ENCODE peak calls at places on chromosomes 4 and X, in nine cellular contexts. T is astrocyte of the spinal cord, B is Caco-2, P is PC-3, Z is tibial nerve, C is AG04450, G is GM13976, S is foreskin fibroblast, R is GM12864. I is an unnamed sample.

GRCh38 chrX:149283853-149284252 is 221.3 kb downstream of the IDS start:
- DNase-seq in B (no peak), P (no peak), Z (no peak), G (no peak), T (no peak), R (no peak), S (no peak), C (no peak), I (no peak)

GRCh38 chr4:13088726-13089658 is 395.1 kb downstream of the RAB28 start:
- DNase-seq in T (peak), R (no peak), C (no peak), B (no peak), P (peak), G (no peak), S (no peak), Z (no peak), I (no peak)

GRCh38 chrX:16060252-16060651 is 63.1 kb upstream of the GRPR start:
- DNase-seq in B (no peak), R (no peak), G (no peak), Z (no peak), S (no peak), T (no peak), P (no peak), C (no peak), I (no peak)

GRCh38 chr4:181289203-181289602 is 954.0 kb upstream of the TENM3 start:
- DNase-seq in P (no peak), T (no peak), R (no peak), G (no peak), S (no peak), C (no peak), Z (no peak), B (no peak), I (no peak)

GRCh38 chrX:19440713-19441112 is 74.6 kb downstream of the MAP3K15 start:
- DNase-seq in Z (no peak), G (no peak), R (no peak), T (peak), S (peak), P (peak), C (no peak), B (no peak), I (no peak)

GRCh38 chr4:42965326-42965725 is 72.8 kb downstream of the GRXCR1 start:
- DNase-seq in Z (no peak), R (no peak), T (no peak), B (no peak), C (no peak), P (peak), G (no peak), S (no peak), I (no peak)

GRCh38 chr4:8779371-8779988 is 92.2 kb downstream of the HMX1 start:
- DNase-seq in Z (no peak), R (no peak), P (no peak), G (no peak), C (no peak), T (no peak), S (no peak), B (peak), I (no peak)

GRCh38 chr4:108483077-108483476 is 137.3 kb upstream of the RPL34 start:
- DNase-seq in S (no peak), G (no peak), R (no peak), B (no peak), P (no peak), T (peak), C (no peak), Z (no peak), I (no peak)

GRCh38 chr4:138501614-138502013 is 259.5 kb upstream of the SLC7A11 start:
- DNase-seq in C (no peak), Z (no peak), P (no peak), B (no peak), G (no peak), R (no peak), S (no peak), T (no peak), I (no peak)

GRCh38 chrX:55342533-55343501 is 78.1 kb upstream of the PAGE3 start:
- DNase-seq in B (peak), R (peak), P (peak), Z (no peak), S (no peak), T (no peak), C (no peak), G (peak), I (no peak)

GRCh38 chr4:20318899-20319291 is 67.2 kb downstream of the SLIT2 start:
- DNase-seq in C (no peak), G (no peak), R (no peak), P (no peak), Z (no peak), B (no peak), T (no peak), S (no peak), I (no peak)

GRCh38 chr4:78059524-78059889 is 2.4 kb downstream of the FRAS1 start:
- DNase-seq in S (peak), R (no peak), C (no peak), T (peak), G (peak), P (peak), Z (no peak), B (peak), I (peak)

GRCh38 chr4:56186808-56187523 is 200.3 kb downstream of the AASDH start:
- DNase-seq in G (no peak), B (no peak), S (no peak), P (no peak), Z (no peak), C (no peak), T (no peak), R (no peak), I (no peak)

GRCh38 chr4:156756118-156756517 is 215.5 kb downstream of the PDGFC start:
- DNase-seq in B (no peak), G (no peak), S (no peak), T (no peak), C (no peak), R (no peak), Z (no peak), P (no peak), I (no peak)

GRCh38 chrX:13110427-13111324 is 66.3 kb upstream of the FAM9C start:
- DNase-seq in T (peak), G (no peak), S (peak), R (no peak), B (no peak), P (peak), Z (no peak), C (no peak), I (no peak)

GRCh38 chr4:175419120-175419774 is 392.8 kb downstream of the GPM6A start:
- DNase-seq in G (no peak), R (no peak), B (peak), P (peak), C (peak), T (peak), S (peak), Z (no peak), I (no peak)

GRCh38 chrX:155056877-155057792 is 13.8 kb downstream of the CMC4 start:
- DNase-seq in S (peak), P (peak), B (peak), T (peak), R (no peak), Z (peak), C (peak), G (peak), I (peak)

GRCh38 chrX:107978080-107978479 is 4.1 kb downstream of the TEX13B start:
- DNase-seq in C (no peak), P (no peak), G (no peak), S (no peak), T (no peak), R (no peak), Z (no peak), B (no peak), I (no peak)

GRCh38 chrX:107982356-107982755 is at the start of gene TEX13B:
- DNase-seq in C (no peak), P (no peak), T (no peak), B (no peak), Z (no peak), G (no peak), S (no peak), R (no peak), I (no peak)

GRCh38 chrX:107979534-107979933 is 2.6 kb downstream of the TEX13B start:
- DNase-seq in B (no peak), T (no peak), R (no peak), S (no peak), Z (no peak), C (no peak), P (no peak), G (no peak), I (no peak)

GRCh38 chrX:107978707-107979307 is 3.4 kb downstream of the TEX13B start:
- DNase-seq in G (no peak), T (peak), C (peak), B (peak), R (no peak), P (peak), Z (no peak), S (peak), I (no peak)
- TF ChIP-seq CTCF in G (peak), T (peak), C (peak), B (no peak), R (peak), P (peak), Z (peak), S (peak), I (peak)

GRCh38 chr4:6591305-6591704 is 16.3 kb downstream of the MAN2B2 start:
- DNase-seq in T (no peak), Z (no peak), P (no peak), R (no peak), G (peak), S (no peak), C (no peak), B (no peak), I (no peak)

GRCh38 chr4:6589444-6589843 is 14.5 kb downstream of the MAN2B2 start:
- DNase-seq in Z (no peak), B (no peak), C (no peak), S (no peak), P (no peak), R (no peak), T (no peak), G (no peak), I (no peak)

GRCh38 chr4:6584865-6585264 is 9.9 kb downstream of the MAN2B2 start:
- DNase-seq in Z (no peak), P (no peak), R (no peak), S (no peak), G (no peak), T (no peak), C (no peak), B (no peak), I (no peak)

GRCh38 chr4:6582889-6583504 is 8.0 kb downstream of the MAN2B2 start:
- DNase-seq in B (peak), T (peak), Z (no peak), C (no peak), G (no peak), S (no peak), P (peak), R (no peak), I (no peak)

GRCh38 chr4:6586715-6587325 is 11.8 kb downstream of the MAN2B2 start:
- DNase-seq in Z (no peak), B (no peak), G (no peak), S (no peak), C (no peak), T (no peak), P (no peak), R (no peak), I (no peak)
- TF ChIP-seq CTCF in Z (no peak), B (no peak), G (no peak), S (no peak), C (no peak), T (no peak), P (no peak), R (no peak), I (no peak)

DNA sequence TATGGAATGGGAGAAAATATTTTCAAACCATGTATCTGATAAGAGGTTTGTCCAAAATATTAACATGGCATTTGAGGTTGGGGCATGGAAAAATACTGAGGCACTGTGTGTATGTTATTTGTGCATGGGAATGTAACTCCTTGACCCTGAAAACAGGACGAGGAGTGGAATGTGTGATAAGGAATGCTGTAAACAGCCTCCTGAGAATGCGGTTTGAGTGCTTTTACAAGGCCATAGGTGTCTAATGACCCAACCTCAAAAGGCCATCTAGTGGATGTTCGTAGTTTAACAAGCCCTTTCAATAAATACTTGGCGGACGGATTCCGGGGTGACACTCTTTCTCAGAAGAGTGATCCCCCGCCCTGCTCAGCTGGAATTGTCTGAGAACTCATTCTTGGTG is 162.9 kb upstream of the USP9X start:
- DNase-seq in B (peak), T (peak), C (no peak), S (no peak), G (no peak), Z (no peak), R (no peak), P (peak), I (no peak)
- TF ChIP-seq CTCF in B (no peak), T (peak), C (peak), S (peak), G (no peak), Z (no peak), R (peak), P (peak), I (peak)

GRCh38 chrX:45208121-45208856 is 7.6 kb upstream of the DIPK2B start:
- DNase-seq in S (no peak), T (no peak), C (no peak), B (no peak), P (no peak), G (no peak), R (no peak), Z (no peak), I (no peak)
- TF ChIP-seq CTCF in S (no peak), T (no peak), C (peak), B (no peak), P (no peak), G (no peak), R (no peak), Z (no peak), I (no peak)

GRCh38 chr4:15142201-15142600 is 139.9 kb downstream of the CPEB2 start:
- DNase-seq in B (no peak), Z (no peak), T (no peak), C (no peak), P (no peak), R (no peak), S (no peak), G (no peak), I (no peak)

GRCh38 chr4:15145709-15146108 is 143.4 kb downstream of the CPEB2 start:
- DNase-seq in C (no peak), R (no peak), S (no peak), G (no peak), P (peak), Z (no peak), B (no peak), T (no peak), I (no peak)

GRCh38 chr4:15143551-15143950 is 141.3 kb downstream of the CPEB2 start:
- DNase-seq in Z (no peak), G (no peak), C (no peak), T (no peak), S (no peak), R (no peak), B (no peak), P (no peak), I (no peak)

GRCh38 chr4:15144967-15145295 is 142.7 kb downstream of the CPEB2 start:
- DNase-seq in B (no peak), T (no peak), S (no peak), P (no peak), C (no peak), R (no peak), G (no peak), Z (no peak), I (no peak)

DNA sequence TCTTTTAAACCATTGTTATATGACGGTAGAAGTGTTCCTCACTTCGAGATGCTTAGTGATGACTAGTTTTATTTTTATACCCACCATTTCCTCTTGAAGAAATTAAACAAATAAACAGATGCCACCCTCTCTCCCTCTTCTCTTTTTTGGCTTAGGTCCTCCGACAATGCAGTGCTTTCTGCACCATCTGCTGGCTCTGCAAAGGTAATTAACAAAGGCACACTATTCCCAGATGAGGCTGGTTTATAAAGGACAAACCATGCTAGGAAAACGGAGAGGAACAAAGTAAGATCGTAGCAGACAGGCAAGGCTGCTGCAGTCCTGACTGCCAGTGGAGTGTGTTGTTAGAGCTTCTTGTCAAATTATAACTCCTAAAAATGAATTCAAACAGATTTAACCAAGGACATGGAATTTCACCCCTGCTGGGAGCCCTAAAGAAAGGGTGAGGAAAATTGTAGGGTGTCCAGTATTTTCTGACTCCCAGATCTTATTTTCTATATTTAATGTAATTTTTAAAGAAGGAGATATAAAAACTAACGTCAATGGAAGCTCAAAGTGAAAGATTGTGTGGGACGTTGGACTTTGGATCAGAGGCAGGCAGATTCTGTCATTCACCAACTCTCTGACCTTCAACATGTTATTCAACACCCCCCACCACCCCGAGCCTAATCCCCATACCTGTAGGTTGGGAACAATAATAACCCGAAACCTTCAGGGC is 142.1 kb downstream of the CPEB2 start:
- DNase-seq in S (no peak), T (no peak), G (no peak), C (no peak), P (no peak), R (no peak), Z (no peak), B (no peak), I (no peak)
- TF ChIP-seq CTCF in S (no peak), T (peak), G (peak), C (no peak), P (no peak), R (no peak), Z (no peak), B (no peak), I (peak)

GRCh38 chr4:31100551-31100950 is 380.4 kb downstream of the PCDH7 start:
- DNase-seq in P (no peak), B (no peak), C (no peak), G (no peak), R (no peak), T (no peak), S (no peak), Z (no peak), I (no peak)
- TF ChIP-seq CTCF in P (no peak), B (no peak), C (no peak), G (no peak), R (no peak), T (no peak), S (no peak), Z (no peak), I (no peak)

GRCh38 chrX:150870487-150871340 is 27.8 kb downstream of the CD99L2 start:
- DNase-seq in B (no peak), T (no peak), C (no peak), Z (no peak), R (no peak), S (no peak), G (no peak), P (no peak), I (no peak)

GRCh38 chrX:150871341-150871811 is 27.1 kb downstream of the CD99L2 start:
- DNase-seq in C (no peak), P (no peak), B (no peak), G (no peak), Z (no peak), R (no peak), T (no peak), S (no peak), I (no peak)

GRCh38 chrX:150868625-150869024 is 29.8 kb downstream of the CD99L2 start:
- DNase-seq in G (no peak), R (no peak), T (no peak), B (no peak), C (peak), Z (no peak), S (peak), P (no peak), I (no peak)

GRCh38 chrX:150870059-150870458 is 28.4 kb downstream of the CD99L2 start:
- DNase-seq in S (no peak), R (no peak), C (no peak), P (no peak), G (no peak), B (no peak), Z (no peak), T (no peak), I (no peak)

DNA sequence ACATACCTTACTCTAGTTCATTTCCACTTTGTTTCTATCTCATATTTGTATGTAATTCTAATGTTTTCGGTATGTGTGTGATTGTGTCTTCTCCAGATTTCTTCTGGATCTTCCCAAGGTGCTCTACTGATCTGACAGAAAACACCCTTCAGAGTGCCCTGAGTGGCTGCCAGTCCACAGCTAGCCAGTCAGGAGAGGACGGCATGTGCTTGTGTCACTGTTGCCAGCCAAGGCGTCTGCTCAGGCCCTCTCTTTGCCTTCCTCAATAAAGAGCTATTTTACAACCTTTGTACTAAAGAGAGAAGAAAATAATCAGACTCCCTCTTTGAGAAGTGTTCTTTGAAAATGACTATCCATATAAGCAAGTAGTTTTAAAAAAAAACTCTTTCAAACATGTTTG is 29.0 kb downstream of the CD99L2 start:
- DNase-seq in C (no peak), Z (no peak), S (no peak), G (no peak), P (no peak), B (no peak), T (no peak), R (no peak), I (no peak)
- TF ChIP-seq CTCF in C (no peak), Z (no peak), S (no peak), G (no peak), P (no peak), B (no peak), T (no peak), R (no peak), I (no peak)

I was measured in D721Med.